ENCODE peak calls at places on chromosomes 16 and 17, in ten cellular contexts. One of them, this sample, is unnamed.

GRCh38 chr17:58401287-58401686 is 16.0 kb downstream of the RNF43 start:
- DNase-seq in body of pancreas: no peak
- DNase-seq in IMR-90: no peak
- DNase-seq in heart left ventricle: no peak
- DNase-seq in sigmoid colon: no peak
- DNase-seq in spleen: no peak
- DNase-seq in uterus: no peak
- DNase-seq in esophagus muscularis mucosa: no peak
- DNase-seq in adrenal gland: no peak
- DNase-seq in breast epithelium: no peak
- DNase-seq in this sample: no peak

GRCh38 chr17:1907818-1908698 is 78.3 kb downstream of the RPA1 start:
- DNase-seq in body of pancreas: peak; percentile 15
- DNase-seq in IMR-90: peak; percentile 21
- DNase-seq in heart left ventricle: no peak
- DNase-seq in sigmoid colon: no peak
- DNase-seq in spleen: no peak
- DNase-seq in uterus: no peak
- DNase-seq in esophagus muscularis mucosa: no peak
- DNase-seq in adrenal gland: no peak
- DNase-seq in breast epithelium: no peak
- DNase-seq in this sample: no peak

GRCh38 chr16:27991876-27992275 is 71.6 kb downstream of the GSG1L start:
- DNase-seq in body of pancreas: no peak
- DNase-seq in IMR-90: no peak
- DNase-seq in heart left ventricle: no peak
- DNase-seq in sigmoid colon: no peak
- DNase-seq in spleen: peak; percentile 7
- DNase-seq in uterus: no peak
- DNase-seq in esophagus muscularis mucosa: no peak
- DNase-seq in adrenal gland: no peak
- DNase-seq in breast epithelium: no peak
- DNase-seq in this sample: no peak

GRCh38 chr17:2214047-2214717 is 89.4 kb downstream of the SMG6 start:
- DNase-seq in body of pancreas: peak; percentile 18
- DNase-seq in IMR-90: peak; percentile 93
- DNase-seq in heart left ventricle: peak; percentile 41
- DNase-seq in sigmoid colon: peak; percentile 83
- DNase-seq in spleen: no peak
- DNase-seq in uterus: peak; percentile 69
- DNase-seq in esophagus muscularis mucosa: peak; percentile 94
- DNase-seq in adrenal gland: peak; percentile 93
- DNase-seq in breast epithelium: no peak
- DNase-seq in this sample: no peak

GRCh38 chr17:31510273-31511175 is 119.0 kb downstream of the RAB11FIP4 start:
- DNase-seq in body of pancreas: peak; percentile 65
- DNase-seq in IMR-90: peak; percentile 58
- DNase-seq in heart left ventricle: peak; percentile 68
- DNase-seq in sigmoid colon: no peak
- DNase-seq in spleen: peak; percentile 87
- DNase-seq in uterus: no peak
- DNase-seq in esophagus muscularis mucosa: no peak
- DNase-seq in adrenal gland: no peak
- DNase-seq in breast epithelium: no peak
- DNase-seq in this sample: no peak

GRCh38 chr16:4032768-4033167 is 83.5 kb downstream of the ADCY9 start:
- DNase-seq in body of pancreas: peak; percentile 94
- DNase-seq in IMR-90: peak; percentile 52
- DNase-seq in heart left ventricle: no peak
- DNase-seq in sigmoid colon: no peak
- DNase-seq in spleen: peak; percentile 88
- DNase-seq in uterus: no peak
- DNase-seq in esophagus muscularis mucosa: no peak
- DNase-seq in adrenal gland: peak; percentile 16
- DNase-seq in breast epithelium: no peak
- DNase-seq in this sample: peak; percentile 72

GRCh38 chr17:2547176-2547575 is 35.5 kb upstream of the METTL16 start:
- DNase-seq in body of pancreas: no peak
- DNase-seq in IMR-90: peak; percentile 7
- DNase-seq in heart left ventricle: no peak
- DNase-seq in sigmoid colon: no peak
- DNase-seq in spleen: no peak
- DNase-seq in uterus: no peak
- DNase-seq in esophagus muscularis mucosa: no peak
- DNase-seq in adrenal gland: peak; percentile 48
- DNase-seq in breast epithelium: no peak
- DNase-seq in this sample: no peak

GRCh38 chr16:10321407-10322397 is 64.2 kb upstream of the ATF7IP2 start:
- DNase-seq in body of pancreas: no peak
- DNase-seq in IMR-90: no peak
- DNase-seq in heart left ventricle: no peak
- DNase-seq in sigmoid colon: no peak
- DNase-seq in spleen: no peak
- DNase-seq in uterus: no peak
- DNase-seq in esophagus muscularis mucosa: no peak
- DNase-seq in adrenal gland: no peak
- DNase-seq in breast epithelium: no peak
- DNase-seq in this sample: no peak

GRCh38 chr17:5817475-5818395 is 233.4 kb upstream of the NLRP1 start:
- DNase-seq in body of pancreas: no peak
- DNase-seq in IMR-90: no peak
- DNase-seq in heart left ventricle: no peak
- DNase-seq in sigmoid colon: no peak
- DNase-seq in spleen: no peak
- DNase-seq in uterus: no peak
- DNase-seq in esophagus muscularis mucosa: peak; percentile 64
- DNase-seq in adrenal gland: no peak
- DNase-seq in breast epithelium: no peak
- DNase-seq in this sample: no peak

GRCh38 chr16:26569793-26570192 is 496.9 kb upstream of the C16orf82 start:
- DNase-seq in body of pancreas: peak; percentile 17
- DNase-seq in IMR-90: no peak
- DNase-seq in heart left ventricle: no peak
- DNase-seq in sigmoid colon: no peak
- DNase-seq in spleen: no peak
- DNase-seq in uterus: no peak
- DNase-seq in esophagus muscularis mucosa: no peak
- DNase-seq in adrenal gland: peak; percentile 4
- DNase-seq in breast epithelium: no peak
- DNase-seq in this sample: no peak

GRCh38 chr17:64507418-64507766 is 615 bp downstream of the CEP95 start:
- DNase-seq in body of pancreas: peak; percentile 20
- DNase-seq in IMR-90: peak; percentile 68
- DNase-seq in heart left ventricle: no peak
- DNase-seq in sigmoid colon: no peak
- DNase-seq in spleen: no peak
- DNase-seq in uterus: peak; percentile 33
- DNase-seq in esophagus muscularis mucosa: no peak
- DNase-seq in adrenal gland: peak; percentile 56
- DNase-seq in breast epithelium: no peak
- DNase-seq in this sample: no peak

GRCh38 chr17:28225271-28225670 is 93.7 kb upstream of the TMEM97 start:
- DNase-seq in body of pancreas: no peak
- DNase-seq in IMR-90: no peak
- DNase-seq in heart left ventricle: peak; percentile 30
- DNase-seq in sigmoid colon: no peak
- DNase-seq in spleen: peak; percentile 9
- DNase-seq in uterus: no peak
- DNase-seq in esophagus muscularis mucosa: no peak
- DNase-seq in adrenal gland: no peak
- DNase-seq in breast epithelium: no peak
- DNase-seq in this sample: no peak

GRCh38 chr17:60524463-60525346 is 1.3 kb downstream of the APPBP2 start:
- DNase-seq in body of pancreas: no peak
- DNase-seq in IMR-90: peak; percentile 37
- DNase-seq in heart left ventricle: no peak
- DNase-seq in sigmoid colon: no peak
- DNase-seq in spleen: no peak
- DNase-seq in uterus: no peak
- DNase-seq in esophagus muscularis mucosa: peak; percentile 0
- DNase-seq in adrenal gland: no peak
- DNase-seq in breast epithelium: no peak
- DNase-seq in this sample: no peak

GRCh38 chr17:50948711-50949110 is 82.6 kb upstream of the TOB1 start:
- DNase-seq in body of pancreas: peak; percentile 10
- DNase-seq in IMR-90: no peak
- DNase-seq in heart left ventricle: no peak
- DNase-seq in sigmoid colon: no peak
- DNase-seq in spleen: no peak
- DNase-seq in uterus: peak; percentile 20
- DNase-seq in esophagus muscularis mucosa: no peak
- DNase-seq in adrenal gland: no peak
- DNase-seq in breast epithelium: no peak
- DNase-seq in this sample: no peak

GRCh38 chr17:50947844-50948514 is 81.8 kb upstream of the TOB1 start:
- DNase-seq in body of pancreas: peak; percentile 96
- DNase-seq in IMR-90: no peak
- DNase-seq in heart left ventricle: peak; percentile 61
- DNase-seq in sigmoid colon: peak; percentile 86
- DNase-seq in spleen: peak; percentile 81
- DNase-seq in uterus: peak; percentile 44
- DNase-seq in esophagus muscularis mucosa: no peak
- DNase-seq in adrenal gland: peak; percentile 91
- DNase-seq in breast epithelium: peak; percentile 93
- DNase-seq in this sample: peak; percentile 96

GRCh38 chr17:50945779-50946222 is 79.6 kb upstream of the TOB1 start:
- DNase-seq in body of pancreas: peak; percentile 4
- DNase-seq in IMR-90: no peak
- DNase-seq in heart left ventricle: no peak
- DNase-seq in sigmoid colon: peak; percentile 21
- DNase-seq in spleen: no peak
- DNase-seq in uterus: peak; percentile 14
- DNase-seq in esophagus muscularis mucosa: no peak
- DNase-seq in adrenal gland: no peak
- DNase-seq in breast epithelium: no peak
- DNase-seq in this sample: no peak

GRCh38 chr17:50946223-50946890 is 80.2 kb upstream of the TOB1 start:
- DNase-seq in body of pancreas: peak; percentile 13
- DNase-seq in IMR-90: no peak
- DNase-seq in heart left ventricle: no peak
- DNase-seq in sigmoid colon: peak; percentile 55
- DNase-seq in spleen: no peak
- DNase-seq in uterus: no peak
- DNase-seq in esophagus muscularis mucosa: no peak
- DNase-seq in adrenal gland: no peak
- DNase-seq in breast epithelium: no peak
- DNase-seq in this sample: peak; percentile 25

GRCh38 chr17:50946891-50947843 is 81.0 kb upstream of the TOB1 start:
- DNase-seq in body of pancreas: peak; percentile 13
- DNase-seq in IMR-90: no peak
- DNase-seq in heart left ventricle: no peak
- DNase-seq in sigmoid colon: peak; percentile 63
- DNase-seq in spleen: no peak
- DNase-seq in uterus: peak; percentile 15
- DNase-seq in esophagus muscularis mucosa: no peak
- DNase-seq in adrenal gland: no peak
- DNase-seq in breast epithelium: no peak
- DNase-seq in this sample: no peak
- H3K4me1 ChIP-seq in body of pancreas: peaks cover 75% of the 10 kb centered on the region
- H3K4me1 ChIP-seq in IMR-90: peaks cover 27% of the 10 kb centered on the region
- H3K4me1 ChIP-seq in heart left ventricle: peaks cover 37% of the 10 kb centered on the region
- H3K4me1 ChIP-seq in sigmoid colon: peaks cover 60% of the 10 kb centered on the region
- H3K4me1 ChIP-seq in spleen: peaks cover 76% of the 10 kb centered on the region
- H3K4me1 ChIP-seq in uterus: peaks cover 29% of the 10 kb centered on the region
- H3K4me1 ChIP-seq in esophagus muscularis mucosa: peaks cover 71% of the 10 kb centered on the region
- H3K4me1 ChIP-seq in adrenal gland: peaks cover 64% of the 10 kb centered on the region
- H3K4me1 ChIP-seq in breast epithelium: peaks cover 30% of the 10 kb centered on the region
- H3K4me1 ChIP-seq in this sample: peaks cover 88% of the 10 kb centered on the region

GRCh38 chr17:82905130-82905529 is 65.3 kb upstream of the ZNF750 start:
- DNase-seq in body of pancreas: no peak
- DNase-seq in IMR-90: no peak
- DNase-seq in heart left ventricle: no peak
- DNase-seq in sigmoid colon: no peak
- DNase-seq in spleen: no peak
- DNase-seq in uterus: no peak
- DNase-seq in esophagus muscularis mucosa: no peak
- DNase-seq in adrenal gland: no peak
- DNase-seq in breast epithelium: no peak
- DNase-seq in this sample: no peak
- TF ChIP-seq POLR2A in body of pancreas: no peak
- TF ChIP-seq POLR2A in IMR-90: no peak
- TF ChIP-seq POLR2A in heart left ventricle: no peak
- TF ChIP-seq POLR2A in sigmoid colon: no peak
- TF ChIP-seq POLR2A in spleen: no peak
- TF ChIP-seq POLR2A in uterus: no peak
- TF ChIP-seq POLR2A in esophagus muscularis mucosa: no peak
- TF ChIP-seq POLR2A in adrenal gland: no peak
- TF ChIP-seq POLR2A in breast epithelium: no peak
- TF ChIP-seq POLR2A in this sample: no peak

GRCh38 chr17:77316191-77316641 is 175.4 kb downstream of the SEC14L1 start:
- DNase-seq in body of pancreas: no peak
- DNase-seq in IMR-90: peak; percentile 77
- DNase-seq in heart left ventricle: no peak
- DNase-seq in sigmoid colon: peak; percentile 91
- DNase-seq in spleen: peak; percentile 77
- DNase-seq in uterus: peak; percentile 85
- DNase-seq in esophagus muscularis mucosa: no peak
- DNase-seq in adrenal gland: peak; percentile 90
- DNase-seq in breast epithelium: no peak
- DNase-seq in this sample: no peak
- H3K4me1 ChIP-seq in body of pancreas: peaks cover 35% of the 10 kb centered on the region
- H3K4me1 ChIP-seq in IMR-90: peaks cover 42% of the 10 kb centered on the region
- H3K4me1 ChIP-seq in heart left ventricle: peaks cover 15% of the 10 kb centered on the region
- H3K4me1 ChIP-seq in sigmoid colon: peaks cover 75% of the 10 kb centered on the region
- H3K4me1 ChIP-seq in spleen: peaks cover 93% of the 10 kb centered on the region
- H3K4me1 ChIP-seq in uterus: peaks cover 18% of the 10 kb centered on the region
- H3K4me1 ChIP-seq in esophagus muscularis mucosa: peaks cover 72% of the 10 kb centered on the region
- H3K4me1 ChIP-seq in adrenal gland: peaks cover 51% of the 10 kb centered on the region
- H3K4me1 ChIP-seq in breast epithelium: peaks cover 12% of the 10 kb centered on the region
- H3K4me1 ChIP-seq in this sample: peaks cover 66% of the 10 kb centered on the region

DNA sequence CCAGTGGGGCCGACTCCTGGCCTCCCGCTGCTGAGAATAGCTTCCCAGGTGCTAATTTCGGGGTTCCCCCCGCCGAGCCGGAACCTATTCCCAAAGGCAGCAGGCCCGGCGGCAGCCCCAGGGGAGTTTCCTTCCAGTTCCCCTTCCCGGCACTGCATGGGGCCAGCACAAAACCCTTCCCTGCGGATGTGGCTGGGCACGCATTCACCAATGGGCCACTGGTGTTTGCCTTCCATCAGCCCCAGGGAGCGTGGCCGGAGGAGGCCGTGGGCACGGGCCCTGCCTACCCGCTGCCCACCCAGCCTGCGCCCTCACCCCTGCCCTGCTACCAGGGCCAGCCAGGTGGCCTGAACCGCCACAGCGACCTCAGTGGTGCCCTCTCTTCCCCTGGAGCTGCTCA is 24.9 kb upstream of the ZFPM1 start:
- DNase-seq in body of pancreas: no peak
- DNase-seq in IMR-90: no peak
- DNase-seq in heart left ventricle: no peak
- DNase-seq in sigmoid colon: no peak
- DNase-seq in spleen: no peak
- DNase-seq in uterus: no peak
- DNase-seq in esophagus muscularis mucosa: no peak
- DNase-seq in adrenal gland: no peak
- DNase-seq in breast epithelium: no peak
- DNase-seq in this sample: no peak
- TF ChIP-seq POLR2A in body of pancreas: no peak
- TF ChIP-seq POLR2A in IMR-90: no peak
- TF ChIP-seq POLR2A in heart left ventricle: no peak
- TF ChIP-seq POLR2A in sigmoid colon: no peak
- TF ChIP-seq POLR2A in spleen: no peak
- TF ChIP-seq POLR2A in uterus: no peak
- TF ChIP-seq POLR2A in esophagus muscularis mucosa: no peak
- TF ChIP-seq POLR2A in adrenal gland: no peak
- TF ChIP-seq POLR2A in breast epithelium: no peak
- TF ChIP-seq POLR2A in this sample: no peak

This sample was measured in stomach.